ENCODE peak calls at places on chromosome 1, in four cellular contexts. M is tibial nerve, B is activated B cell treated with CpG ODN at 0.5 μM for 24 hours, R is fibroblast of villous mesenchyme. Z is an unnamed sample.

GRCh38 chr1:40984066-40984465 is 4.6 kb downstream of the CTPS1 start:
- DNase-seq in M (no peak), B (no peak), R (no peak), Z (no peak)

GRCh38 chr1:216721878-216722277 is 1.4 kb downstream of the ESRRG start:
- DNase-seq in M (no peak), R (no peak), B (no peak), Z (no peak)

GRCh38 chr1:2322065-2322571 is 69.2 kb downstream of the MORN1 start:
- DNase-seq in M (peak), B (no peak), R (peak), Z (peak)

GRCh38 chr1:9724706-9725476 is 73.4 kb downstream of the PIK3CD start:
- DNase-seq in B (peak), M (peak), R (peak), Z (no peak)

GRCh38 chr1:55443175-55443933 is 228.2 kb upstream of the USP24 start:
- DNase-seq in B (no peak), R (peak), M (peak), Z (no peak)

GRCh38 chr1:145953861-145954260 is 4.0 kb downstream of the LIX1L start:
- DNase-seq in M (no peak), B (no peak), R (no peak), Z (no peak)

GRCh38 chr1:193456883-193457282 is 270.5 kb upstream of the B3GALT2 start:
- DNase-seq in R (no peak), B (no peak), M (no peak), Z (no peak)

GRCh38 chr1:109918077-109918606 is 7.5 kb downstream of the CSF1 start:
- DNase-seq in B (no peak), M (no peak), R (peak), Z (no peak)

GRCh38 chr1:186438567-186438966 is 22.3 kb downstream of the PDC start:
- DNase-seq in R (no peak), M (no peak), B (no peak), Z (no peak)

GRCh38 chr1:192485692-192486436 is 89.7 kb upstream of the RGS1 start:
- DNase-seq in B (no peak), M (peak), R (peak), Z (no peak)

GRCh38 chr1:51285055-51285454 is 45.3 kb downstream of the TTC39A start:
- DNase-seq in R (no peak), B (no peak), M (no peak), Z (no peak)

GRCh38 chr1:93577536-93578432 is 103.9 kb downstream of the BCAR3 start:
- DNase-seq in M (no peak), R (no peak), B (no peak), Z (no peak)

GRCh38 chr1:53545663-53546408 is 86.6 kb downstream of the DMRTB1 start:
- DNase-seq in M (no peak), R (no peak), B (peak), Z (no peak)

GRCh38 chr1:59290173-59290954 is 6.5 kb upstream of the FGGY start:
- DNase-seq in M (no peak), B (no peak), R (peak), Z (no peak)

GRCh38 chr1:204678721-204679455 is 6.7 kb downstream of the LRRN2 start:
- DNase-seq in M (no peak), B (no peak), R (no peak), Z (no peak)

GRCh38 chr1:220834155-220834870 is 44.9 kb upstream of the HLX start:
- DNase-seq in M (no peak), B (no peak), R (no peak), Z (no peak)
- TF ChIP-seq CTCF in M (no peak), B (no peak), R (no peak), Z (no peak)

GRCh38 chr1:177334276-177334675 is 163.5 kb downstream of the BRINP2 start:
- DNase-seq in B (no peak), R (no peak), M (no peak), Z (no peak)
- TF ChIP-seq CTCF in B (no peak), R (no peak), M (no peak), Z (no peak)

DNA sequence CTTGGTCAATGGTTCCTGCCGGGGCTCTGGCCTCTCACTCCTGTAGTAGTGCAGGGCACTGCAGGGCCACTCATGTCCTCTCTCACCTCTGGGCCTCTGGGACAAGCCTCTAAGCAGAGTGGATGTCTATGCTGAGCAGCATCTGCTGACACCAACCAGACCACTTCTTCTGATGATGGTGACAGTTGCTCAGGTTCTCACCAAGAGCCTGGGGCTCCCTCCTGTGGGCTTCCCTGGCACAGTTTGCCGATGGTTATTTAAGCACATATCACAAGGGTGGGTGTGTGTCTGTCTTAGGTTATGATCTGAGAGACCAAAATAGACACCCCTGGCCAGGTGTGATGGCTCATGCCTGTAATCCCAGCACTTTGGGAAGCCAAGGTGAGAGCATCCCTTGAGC is 17.4 kb upstream of the GPR137B start:
- DNase-seq in R (no peak), M (no peak), B (no peak), Z (no peak)
- TF ChIP-seq CTCF in R (peak), M (no peak), B (no peak), Z (no peak)

GRCh38 chr1:170096806-170097340 is 22.4 kb upstream of the KIFAP3 start:
- DNase-seq in R (no peak), B (no peak), M (no peak), Z (no peak)

GRCh38 chr1:170097449-170097948 is 23.0 kb upstream of the KIFAP3 start:
- DNase-seq in M (no peak), R (no peak), B (no peak), Z (no peak)

GRCh38 chr1:170095976-170096725 is 21.7 kb upstream of the KIFAP3 start:
- DNase-seq in B (no peak), M (no peak), R (no peak), Z (no peak)
- TF ChIP-seq CTCF in B (no peak), M (no peak), R (no peak), Z (no peak)

GRCh38 chr1:214568328-214568727 is 16.9 kb upstream of the PTPN14 start:
- DNase-seq in R (peak), M (no peak), B (no peak), Z (no peak)

GRCh38 chr1:214566158-214567104 is 15.0 kb upstream of the PTPN14 start:
- DNase-seq in B (no peak), M (no peak), R (no peak), Z (no peak)

GRCh38 chr1:214567481-214567980 is 16.1 kb upstream of the PTPN14 start:
- DNase-seq in M (no peak), B (no peak), R (no peak), Z (no peak)

GRCh38 chr1:214559079-214559478 is 7.7 kb upstream of the PTPN14 start:
- DNase-seq in B (no peak), R (peak), M (no peak), Z (no peak)

DNA sequence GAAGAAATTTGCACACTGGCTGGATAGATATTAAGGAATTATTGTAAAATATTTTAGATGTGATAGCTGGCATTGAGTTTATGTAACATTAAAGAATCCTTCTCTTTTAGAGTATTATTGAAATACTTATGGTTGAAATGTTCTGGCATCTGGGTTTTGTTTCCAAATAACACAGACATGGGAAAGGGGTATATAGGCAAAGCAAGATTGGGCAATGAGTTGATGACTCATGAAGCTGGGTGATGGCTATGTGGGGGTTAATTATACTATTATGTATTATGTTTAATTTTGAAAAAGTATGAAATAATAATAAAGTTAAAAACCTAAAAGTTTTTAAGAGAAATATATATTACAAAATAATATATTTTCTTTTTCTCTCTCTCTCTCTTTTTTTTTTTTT is 12.5 kb upstream of the PTPN14 start:
- DNase-seq in R (peak), M (no peak), B (no peak), Z (no peak)
- TF ChIP-seq CTCF in R (no peak), M (no peak), B (no peak), Z (no peak)

Z was measured in mesothelial cell of epicardium.